ENCODE peak calls at places on chromosome 20, in five cellular contexts. B is mesendoderm, T is trophoblast cell, X is IMR-90, Z is mesenchymal stem cell. N is an unnamed sample.

GRCh38 chr20:45405566-45406259 is 2.4 kb upstream of the DBNDD2 start:
- DNase-seq in B (peak; percentile 10), T (no peak), X (no peak), Z (peak; percentile 14), N (peak; percentile 27)

GRCh38 chr20:25039697-25040437 is 18.1 kb downstream of the ACSS1 start:
- DNase-seq in B (no peak), T (no peak), X (peak; percentile 44), Z (peak; percentile 4), N (no peak)

GRCh38 chr20:53943522-53944291 is 126.7 kb downstream of the BCAS1 start:
- DNase-seq in B (no peak), T (peak; percentile 30), X (peak; percentile 39), Z (peak; percentile 51), N (no peak)

GRCh38 chr20:36506253-36506652 is 35.1 kb upstream of the MYL9 start:
- DNase-seq in B (peak; percentile 54), T (no peak), X (no peak), Z (no peak), N (no peak)

GRCh38 chr20:6651016-6651415 is 116.5 kb upstream of the BMP2 start:
- DNase-seq in B (no peak), T (peak; percentile 13), X (peak; percentile 9), Z (peak; percentile 75), N (no peak)

GRCh38 chr20:10842116-10842515 is 168.3 kb upstream of the JAG1 start:
- DNase-seq in B (no peak), T (no peak), X (no peak), Z (no peak), N (no peak)

GRCh38 chr20:63957690-63958441 is 1.6 kb upstream of the UCKL1 start:
- DNase-seq in B (peak; percentile 87), T (no peak), X (peak; percentile 23), Z (no peak), N (no peak)

GRCh38 chr20:4406627-4407026 is 315.1 kb upstream of the PRND start:
- DNase-seq in B (no peak), T (peak; percentile 55), X (peak; percentile 88), Z (peak; percentile 35), N (no peak)

GRCh38 chr20:25399038-25399430 is 8.4 kb upstream of the ABHD12 start:
- DNase-seq in B (peak; percentile 86), T (peak; percentile 92), X (peak; percentile 83), Z (peak; percentile 82), N (peak; percentile 48)

GRCh38 chr20:19560876-19561480 is 197.1 kb upstream of the RIN2 start:
- DNase-seq in B (no peak), T (peak; percentile 8), X (no peak), Z (no peak), N (no peak)

GRCh38 chr20:14521436-14521835 is 184.0 kb upstream of the FLRT3 start:
- DNase-seq in B (no peak), T (peak; percentile 45), X (peak; percentile 41), Z (peak; percentile 26), N (no peak)

GRCh38 chr20:23668477-23668951 is 20.3 kb downstream of the CST4 start:
- DNase-seq in B (peak; percentile 79), T (peak; percentile 71), X (peak; percentile 50), Z (peak; percentile 72), N (peak; percentile 67)

GRCh38 chr20:15045246-15045645 is 707.8 kb upstream of the FLRT3 start:
- DNase-seq in B (no peak), T (peak; percentile 2), X (no peak), Z (no peak), N (no peak)

GRCh38 chr20:53857723-53858236 is 212.6 kb downstream of the BCAS1 start:
- DNase-seq in B (no peak), T (no peak), X (no peak), Z (no peak), N (no peak)

GRCh38 chr20:8127553-8128255 is 4.4 kb upstream of the PLCB1 start:
- DNase-seq in B (no peak), T (no peak), X (peak; percentile 42), Z (peak; percentile 64), N (no peak)

GRCh38 chr20:21521596-21522478 is 8.0 kb upstream of the NKX2-2 start:
- DNase-seq in B (no peak), T (no peak), X (no peak), Z (no peak), N (no peak)

GRCh38 chr20:2002365-2002764 is 8.5 kb upstream of the PDYN start:
- DNase-seq in B (no peak), T (no peak), X (no peak), Z (no peak), N (no peak)

GRCh38 chr20:48460681-48461080 is 367.1 kb downstream of the PREX1 start:
- DNase-seq in B (no peak), T (peak; percentile 21), X (no peak), Z (no peak), N (no peak)
- H3K4ac ChIP-seq in B (no peak overlapping the region), T (no peak overlapping the region), X (no peak overlapping the region), Z (no peak overlapping the region), N (no peak overlapping the region)

GRCh38 chr20:62728781-62729300 is 20.2 kb downstream of the NTSR1 start:
- DNase-seq in B (no peak), T (no peak), X (no peak), Z (no peak), N (no peak)
- H3K4me3 ChIP-seq in B (no peak overlapping the region), T (no peak overlapping the region), X (no peak overlapping the region), Z (no peak overlapping the region), N (no peak overlapping the region)

GRCh38 chr20:60024245-60024644 is 66.0 kb downstream of the CDH26 start:
- DNase-seq in B (no peak), T (no peak), X (no peak), Z (no peak), N (no peak)

GRCh38 chr20:60024801-60025200 is 66.6 kb downstream of the CDH26 start:
- DNase-seq in B (no peak), T (no peak), X (no peak), Z (no peak), N (no peak)

GRCh38 chr20:60022849-60023248 is 64.6 kb downstream of the CDH26 start:
- DNase-seq in B (no peak), T (no peak), X (no peak), Z (no peak), N (no peak)

GRCh38 chr20:60026010-60026409 is 67.8 kb downstream of the CDH26 start:
- DNase-seq in B (no peak), T (no peak), X (no peak), Z (no peak), N (no peak)

GRCh38 chr20:60020251-60020650 is 62.0 kb downstream of the CDH26 start:
- DNase-seq in B (no peak), T (no peak), X (no peak), Z (no peak), N (no peak)
- H3K4ac ChIP-seq in B (no peak overlapping the region), T (no peak overlapping the region), X (no peak overlapping the region), Z (no peak overlapping the region), N (no peak overlapping the region)

GRCh38 chr20:3403741-3404140 is 3.7 kb downstream of the DNAAF9 start:
- DNase-seq in B (no peak), T (no peak), X (no peak), Z (no peak), N (no peak)

GRCh38 chr20:3405696-3406358 is 1.6 kb downstream of the DNAAF9 start:
- DNase-seq in B (no peak), T (peak; percentile 32), X (no peak), Z (no peak), N (no peak)

GRCh38 chr20:3402453-3402852 is 5.0 kb downstream of the DNAAF9 start:
- DNase-seq in B (no peak), T (no peak), X (no peak), Z (no peak), N (no peak)

GRCh38 chr20:3405139-3405538 is 2.3 kb downstream of the DNAAF9 start:
- DNase-seq in B (peak; percentile 21), T (peak; percentile 88), X (no peak), Z (no peak), N (no peak)

GRCh38 chr20:3404402-3404801 is 3.1 kb downstream of the DNAAF9 start:
- DNase-seq in B (no peak), T (no peak), X (peak; percentile 34), Z (no peak), N (no peak)
- H3K4me3 ChIP-seq in B (no peak overlapping the region), T (no peak overlapping the region), X (no peak overlapping the region), Z (no peak overlapping the region), N (no peak overlapping the region)

N was measured in neuronal stem cell.